ENCODE peak calls at places on chromosomes 7 and 10, in four cellular contexts. Q is mesothelial cell of epicardium; K is activated CD4-positive, alpha-beta T cell treated with anti-CD3 and anti-CD28 coated beads, Interleukin-2, amount 50 U/mL, for 4 hours; A is KBM-7. H is an unnamed sample.

GRCh38 chr10:6737758-6738463 is 157.8 kb upstream of the PRKCQ start:
- DNase-seq in Q (no peak), K (no peak), A (no peak), H (no peak)

GRCh38 chr10:73076361-73077183 is 20.1 kb downstream of the P4HA1 start:
- DNase-seq in Q (no peak), K (no peak), A (peak; percentile 80), H (no peak)

GRCh38 chr7:114007391-114007790 is 88.6 kb upstream of the PPP1R3A start:
- DNase-seq in Q (no peak), K (no peak), A (no peak), H (no peak)

GRCh38 chr7:50660040-50660829 is 95.0 kb upstream of the DDC start:
- DNase-seq in Q (no peak), K (peak; percentile 36), A (no peak), H (no peak)

GRCh38 chr7:115178831-115179230 is 256.9 kb downstream of the MDFIC start:
- DNase-seq in Q (no peak), K (no peak), A (no peak), H (no peak)

GRCh38 chr7:34337163-34337562 is 320.9 kb upstream of the NPSR1 start:
- DNase-seq in Q (no peak), K (no peak), A (no peak), H (no peak)

GRCh38 chr10:49395741-49396665 is at the start of gene DRGX:
- DNase-seq in Q (no peak), K (no peak), A (no peak), H (no peak)

GRCh38 chr10:131982185-131982756 is 548 bp upstream of the BNIP3 start:
- DNase-seq in Q (no peak), K (no peak), A (no peak), H (no peak)

H was measured in esophagus muscularis mucosa.